ENCODE peak calls at places on chromosome 2, in five cellular contexts. Y is KG1; J is stimulated activated CD8-positive, alpha-beta memory T cell treated with anti-CD3 and anti-CD28 coated beads, Interleukin-15, amount 100 ng/mL, for 4 hours; Q is T-helper 9 cell; A is left ventricle myocardium inferior. L is an unnamed sample.

GRCh38 chr2:54579682-54580349 is 123.7 kb downstream of the SPTBN1 start:
- DNase-seq in Y (peak), J (no peak), Q (no peak), A (no peak), L (no peak)

GRCh38 chr2:134331081-134331480 is 77.2 kb downstream of the MGAT5 start:
- DNase-seq in A (no peak), Y (no peak), Q (no peak), J (no peak), L (no peak)

GRCh38 chr2:223896751-223897320 is 48.3 kb downstream of the WDFY1 start:
- DNase-seq in Y (peak), Q (no peak), A (no peak), J (no peak), L (no peak)

GRCh38 chr2:42876280-42876840 is 84.0 kb upstream of the HAAO start:
- DNase-seq in J (no peak), Q (no peak), Y (no peak), A (no peak), L (no peak)

GRCh38 chr2:236823230-236823629 is 253.6 kb downstream of the ACKR3 start:
- DNase-seq in A (no peak), Q (no peak), Y (no peak), J (no peak), L (no peak)

GRCh38 chr2:112047537-112048235 is 7.4 kb upstream of the TMEM87B start:
- DNase-seq in J (no peak), Y (no peak), Q (no peak), A (no peak), L (no peak)

GRCh38 chr2:213246665-213247281 is 37.5 kb upstream of the SPAG16 start:
- DNase-seq in J (peak), A (no peak), Y (peak), Q (peak), L (peak)

GRCh38 chr2:146927080-146927714 is 917.6 kb upstream of the ACVR2A start:
- DNase-seq in Y (no peak), Q (no peak), A (no peak), J (no peak), L (no peak)

GRCh38 chr2:230356084-230356483 is 29.1 kb downstream of the SP140L start:
- DNase-seq in Q (no peak), A (no peak), J (no peak), Y (no peak), L (no peak)

GRCh38 chr2:10517351-10518043 is 69.4 kb upstream of the ODC1 start:
- DNase-seq in Y (no peak), A (no peak), J (no peak), Q (no peak), L (no peak)

GRCh38 chr2:190819835-190820234 is 60.8 kb upstream of the GLS start:
- DNase-seq in Q (no peak), A (no peak), J (no peak), Y (no peak), L (no peak)

GRCh38 chr2:28666496-28667184 is 85.0 kb upstream of the PPP1CB start:
- DNase-seq in A (no peak), J (no peak), Y (no peak), Q (no peak), L (no peak)

GRCh38 chr2:11738589-11739436 is 7.6 kb upstream of the LPIN1 start:
- DNase-seq in Q (no peak), J (no peak), A (peak), Y (no peak), L (peak)

GRCh38 chr2:119117408-119117807 is 41.1 kb downstream of the C1QL2 start:
- DNase-seq in J (no peak), Y (no peak), A (no peak), Q (no peak), L (no peak)

GRCh38 chr2:105933906-105934305 is 189.2 kb downstream of the NCK2 start:
- DNase-seq in Y (no peak), Q (no peak), J (no peak), A (no peak), L (no peak)

GRCh38 chr2:75108937-75109482 is 90.3 kb downstream of the TACR1 start:
- DNase-seq in J (no peak), Y (no peak), Q (no peak), A (no peak), L (no peak)

GRCh38 chr2:29664578-29664977 is 256.8 kb downstream of the ALK start:
- DNase-seq in Q (no peak), J (no peak), Y (no peak), A (no peak), L (no peak)

GRCh38 chr2:150974223-150974622 is 287.4 kb downstream of the RBM43 start:
- DNase-seq in J (no peak), A (no peak), Y (no peak), Q (no peak), L (no peak)

GRCh38 chr2:170359466-170359865 is 181.5 kb downstream of the MYO3B start:
- DNase-seq in J (no peak), Q (no peak), A (no peak), Y (no peak), L (no peak)